ENCODE peak calls at places on chromosomes 6 and 20, in five cellular contexts. One of them, this sample, is unnamed.
A peak's percentile ranks its signal among the peaks of the same experiment; 100 is the strongest.

GRCh38 chr6:83867527-83868161 is 8.2 kb downstream of the CYB5R4 start:
- DNase-seq in activated CD4-positive, alpha-beta T cell treated with anti-CD3 and anti-CD28 coated beads, Interleukin-2, amount 10 ng/mL, durations not matched to agents 7 days and 5 days: no peak
- DNase-seq in activated T-cell treated with anti-CD3 and anti-CD28 coated beads, Interleukin-2, amount 50 U/mL, for 4 hours: no peak
- DNase-seq in AG20443: peak; percentile 69
- DNase-seq in pancreas: peak; percentile 36
- DNase-seq in this sample: peak; percentile 59

GRCh38 chr6:83403191-83403590 is 27.7 kb downstream of the ME1 start:
- DNase-seq in activated CD4-positive, alpha-beta T cell treated with anti-CD3 and anti-CD28 coated beads, Interleukin-2, amount 10 ng/mL, durations not matched to agents 7 days and 5 days: no peak
- DNase-seq in activated T-cell treated with anti-CD3 and anti-CD28 coated beads, Interleukin-2, amount 50 U/mL, for 4 hours: no peak
- DNase-seq in AG20443: no peak
- DNase-seq in pancreas: no peak
- DNase-seq in this sample: no peak

GRCh38 chr6:31901415-31901952 is 402 bp downstream of the ZBTB12 start:
- DNase-seq in activated CD4-positive, alpha-beta T cell treated with anti-CD3 and anti-CD28 coated beads, Interleukin-2, amount 10 ng/mL, durations not matched to agents 7 days and 5 days: peak; percentile 63
- DNase-seq in activated T-cell treated with anti-CD3 and anti-CD28 coated beads, Interleukin-2, amount 50 U/mL, for 4 hours: peak; percentile 71
- DNase-seq in AG20443: peak; percentile 75
- DNase-seq in pancreas: peak; percentile 74
- DNase-seq in this sample: peak; percentile 96

GRCh38 chr20:11675920-11676617 is 241.6 kb upstream of the BTBD3 start:
- DNase-seq in activated CD4-positive, alpha-beta T cell treated with anti-CD3 and anti-CD28 coated beads, Interleukin-2, amount 10 ng/mL, durations not matched to agents 7 days and 5 days: no peak
- DNase-seq in activated T-cell treated with anti-CD3 and anti-CD28 coated beads, Interleukin-2, amount 50 U/mL, for 4 hours: no peak
- DNase-seq in AG20443: peak; percentile 53
- DNase-seq in pancreas: no peak
- DNase-seq in this sample: no peak

GRCh38 chr6:134398453-134398852 is 80.5 kb upstream of the SGK1 start:
- DNase-seq in activated CD4-positive, alpha-beta T cell treated with anti-CD3 and anti-CD28 coated beads, Interleukin-2, amount 10 ng/mL, durations not matched to agents 7 days and 5 days: no peak
- DNase-seq in activated T-cell treated with anti-CD3 and anti-CD28 coated beads, Interleukin-2, amount 50 U/mL, for 4 hours: no peak
- DNase-seq in AG20443: no peak
- DNase-seq in pancreas: peak; percentile 28
- DNase-seq in this sample: no peak

GRCh38 chr20:50399917-50400704 is 110.1 kb upstream of the PTPN1 start:
- DNase-seq in activated CD4-positive, alpha-beta T cell treated with anti-CD3 and anti-CD28 coated beads, Interleukin-2, amount 10 ng/mL, durations not matched to agents 7 days and 5 days: no peak
- DNase-seq in activated T-cell treated with anti-CD3 and anti-CD28 coated beads, Interleukin-2, amount 50 U/mL, for 4 hours: no peak
- DNase-seq in AG20443: no peak
- DNase-seq in pancreas: no peak
- DNase-seq in this sample: no peak

GRCh38 chr20:34976286-34976685 is 20.6 kb downstream of the MYH7B start:
- DNase-seq in activated CD4-positive, alpha-beta T cell treated with anti-CD3 and anti-CD28 coated beads, Interleukin-2, amount 10 ng/mL, durations not matched to agents 7 days and 5 days: no peak
- DNase-seq in activated T-cell treated with anti-CD3 and anti-CD28 coated beads, Interleukin-2, amount 50 U/mL, for 4 hours: no peak
- DNase-seq in AG20443: no peak
- DNase-seq in pancreas: no peak
- DNase-seq in this sample: peak; percentile 39

GRCh38 chr20:53163486-53163885 is 191.3 kb downstream of the TSHZ2 start:
- DNase-seq in activated CD4-positive, alpha-beta T cell treated with anti-CD3 and anti-CD28 coated beads, Interleukin-2, amount 10 ng/mL, durations not matched to agents 7 days and 5 days: no peak
- DNase-seq in activated T-cell treated with anti-CD3 and anti-CD28 coated beads, Interleukin-2, amount 50 U/mL, for 4 hours: no peak
- DNase-seq in AG20443: peak; percentile 90
- DNase-seq in pancreas: no peak
- DNase-seq in this sample: no peak

GRCh38 chr20:11302436-11302835 is 615.3 kb upstream of the BTBD3 start:
- DNase-seq in activated CD4-positive, alpha-beta T cell treated with anti-CD3 and anti-CD28 coated beads, Interleukin-2, amount 10 ng/mL, durations not matched to agents 7 days and 5 days: no peak
- DNase-seq in activated T-cell treated with anti-CD3 and anti-CD28 coated beads, Interleukin-2, amount 50 U/mL, for 4 hours: no peak
- DNase-seq in AG20443: peak; percentile 59
- DNase-seq in pancreas: no peak
- DNase-seq in this sample: no peak

GRCh38 chr6:129583864-129584263 is 126.1 kb downstream of the ARHGAP18 start:
- DNase-seq in activated CD4-positive, alpha-beta T cell treated with anti-CD3 and anti-CD28 coated beads, Interleukin-2, amount 10 ng/mL, durations not matched to agents 7 days and 5 days: no peak
- DNase-seq in activated T-cell treated with anti-CD3 and anti-CD28 coated beads, Interleukin-2, amount 50 U/mL, for 4 hours: no peak
- DNase-seq in AG20443: no peak
- DNase-seq in pancreas: no peak
- DNase-seq in this sample: no peak

GRCh38 chr6:87789198-87789899 is 87.3 kb upstream of the AKIRIN2 start:
- DNase-seq in activated CD4-positive, alpha-beta T cell treated with anti-CD3 and anti-CD28 coated beads, Interleukin-2, amount 10 ng/mL, durations not matched to agents 7 days and 5 days: no peak
- DNase-seq in activated T-cell treated with anti-CD3 and anti-CD28 coated beads, Interleukin-2, amount 50 U/mL, for 4 hours: no peak
- DNase-seq in AG20443: peak; percentile 77
- DNase-seq in pancreas: no peak
- DNase-seq in this sample: peak; percentile 61

GRCh38 chr20:38337561-38338140 is 8.6 kb upstream of the LBP start:
- DNase-seq in activated CD4-positive, alpha-beta T cell treated with anti-CD3 and anti-CD28 coated beads, Interleukin-2, amount 10 ng/mL, durations not matched to agents 7 days and 5 days: peak; percentile 10
- DNase-seq in activated T-cell treated with anti-CD3 and anti-CD28 coated beads, Interleukin-2, amount 50 U/mL, for 4 hours: no peak
- DNase-seq in AG20443: no peak
- DNase-seq in pancreas: no peak
- DNase-seq in this sample: peak; percentile 66

GRCh38 chr6:125611573-125612399 is 137.6 kb upstream of the HEY2 start:
- DNase-seq in activated CD4-positive, alpha-beta T cell treated with anti-CD3 and anti-CD28 coated beads, Interleukin-2, amount 10 ng/mL, durations not matched to agents 7 days and 5 days: no peak
- DNase-seq in activated T-cell treated with anti-CD3 and anti-CD28 coated beads, Interleukin-2, amount 50 U/mL, for 4 hours: no peak
- DNase-seq in AG20443: peak; percentile 24
- DNase-seq in pancreas: peak; percentile 16
- DNase-seq in this sample: no peak

GRCh38 chr6:169097336-169098052 is 156.2 kb downstream of the THBS2 start:
- DNase-seq in activated CD4-positive, alpha-beta T cell treated with anti-CD3 and anti-CD28 coated beads, Interleukin-2, amount 10 ng/mL, durations not matched to agents 7 days and 5 days: no peak
- DNase-seq in activated T-cell treated with anti-CD3 and anti-CD28 coated beads, Interleukin-2, amount 50 U/mL, for 4 hours: no peak
- DNase-seq in AG20443: peak; percentile 74
- DNase-seq in pancreas: no peak
- DNase-seq in this sample: peak; percentile 97

GRCh38 chr20:58416832-58417231 is 27.8 kb downstream of the VAPB start:
- DNase-seq in activated CD4-positive, alpha-beta T cell treated with anti-CD3 and anti-CD28 coated beads, Interleukin-2, amount 10 ng/mL, durations not matched to agents 7 days and 5 days: peak; percentile 12
- DNase-seq in activated T-cell treated with anti-CD3 and anti-CD28 coated beads, Interleukin-2, amount 50 U/mL, for 4 hours: no peak
- DNase-seq in AG20443: no peak
- DNase-seq in pancreas: no peak
- DNase-seq in this sample: no peak

GRCh38 chr6:63352587-63353281 is 33.0 kb upstream of the LGSN start:
- DNase-seq in activated CD4-positive, alpha-beta T cell treated with anti-CD3 and anti-CD28 coated beads, Interleukin-2, amount 10 ng/mL, durations not matched to agents 7 days and 5 days: no peak
- DNase-seq in activated T-cell treated with anti-CD3 and anti-CD28 coated beads, Interleukin-2, amount 50 U/mL, for 4 hours: no peak
- DNase-seq in AG20443: peak; percentile 30
- DNase-seq in pancreas: peak; percentile 59
- DNase-seq in this sample: no peak

GRCh38 chr20:23255658-23256385 is 94.8 kb upstream of the NXT1 start:
- DNase-seq in activated CD4-positive, alpha-beta T cell treated with anti-CD3 and anti-CD28 coated beads, Interleukin-2, amount 10 ng/mL, durations not matched to agents 7 days and 5 days: no peak
- DNase-seq in activated T-cell treated with anti-CD3 and anti-CD28 coated beads, Interleukin-2, amount 50 U/mL, for 4 hours: no peak
- DNase-seq in AG20443: no peak
- DNase-seq in pancreas: no peak
- DNase-seq in this sample: no peak

GRCh38 chr6:98808522-98809210 is 25.7 kb upstream of the POU3F2 start:
- DNase-seq in activated CD4-positive, alpha-beta T cell treated with anti-CD3 and anti-CD28 coated beads, Interleukin-2, amount 10 ng/mL, durations not matched to agents 7 days and 5 days: no peak
- DNase-seq in activated T-cell treated with anti-CD3 and anti-CD28 coated beads, Interleukin-2, amount 50 U/mL, for 4 hours: no peak
- DNase-seq in AG20443: no peak
- DNase-seq in pancreas: no peak
- DNase-seq in this sample: peak; percentile 19

GRCh38 chr6:90295854-90296345 is 743 bp downstream of the BACH2 start:
- DNase-seq in activated CD4-positive, alpha-beta T cell treated with anti-CD3 and anti-CD28 coated beads, Interleukin-2, amount 10 ng/mL, durations not matched to agents 7 days and 5 days: peak; percentile 79
- DNase-seq in activated T-cell treated with anti-CD3 and anti-CD28 coated beads, Interleukin-2, amount 50 U/mL, for 4 hours: peak; percentile 58
- DNase-seq in AG20443: peak; percentile 70
- DNase-seq in pancreas: peak; percentile 71
- DNase-seq in this sample: peak; percentile 93

GRCh38 chr6:19805146-19805515 is 32.0 kb upstream of the ID4 start:
- DNase-seq in activated CD4-positive, alpha-beta T cell treated with anti-CD3 and anti-CD28 coated beads, Interleukin-2, amount 10 ng/mL, durations not matched to agents 7 days and 5 days: no peak
- DNase-seq in activated T-cell treated with anti-CD3 and anti-CD28 coated beads, Interleukin-2, amount 50 U/mL, for 4 hours: no peak
- DNase-seq in AG20443: no peak
- DNase-seq in pancreas: no peak
- DNase-seq in this sample: no peak

GRCh38 chr6:109977791-109978173 is 329 bp upstream of the GPR6 start:
- DNase-seq in activated CD4-positive, alpha-beta T cell treated with anti-CD3 and anti-CD28 coated beads, Interleukin-2, amount 10 ng/mL, durations not matched to agents 7 days and 5 days: no peak
- DNase-seq in activated T-cell treated with anti-CD3 and anti-CD28 coated beads, Interleukin-2, amount 50 U/mL, for 4 hours: no peak
- DNase-seq in AG20443: no peak
- DNase-seq in pancreas: no peak
- DNase-seq in this sample: no peak

GRCh38 chr6:83303426-83303825 is 110.3 kb downstream of the RWDD2A start:
- DNase-seq in activated CD4-positive, alpha-beta T cell treated with anti-CD3 and anti-CD28 coated beads, Interleukin-2, amount 10 ng/mL, durations not matched to agents 7 days and 5 days: no peak
- DNase-seq in activated T-cell treated with anti-CD3 and anti-CD28 coated beads, Interleukin-2, amount 50 U/mL, for 4 hours: no peak
- DNase-seq in AG20443: no peak
- DNase-seq in pancreas: no peak
- DNase-seq in this sample: no peak

GRCh38 chr6:139753198-139753861 is 378.9 kb upstream of the CITED2 start:
- DNase-seq in activated CD4-positive, alpha-beta T cell treated with anti-CD3 and anti-CD28 coated beads, Interleukin-2, amount 10 ng/mL, durations not matched to agents 7 days and 5 days: no peak
- DNase-seq in activated T-cell treated with anti-CD3 and anti-CD28 coated beads, Interleukin-2, amount 50 U/mL, for 4 hours: no peak
- DNase-seq in AG20443: peak; percentile 35
- DNase-seq in pancreas: no peak
- DNase-seq in this sample: no peak

GRCh38 chr6:130152908-130153510 is 69.7 kb downstream of the SAMD3 start:
- DNase-seq in activated CD4-positive, alpha-beta T cell treated with anti-CD3 and anti-CD28 coated beads, Interleukin-2, amount 10 ng/mL, durations not matched to agents 7 days and 5 days: no peak
- DNase-seq in activated T-cell treated with anti-CD3 and anti-CD28 coated beads, Interleukin-2, amount 50 U/mL, for 4 hours: no peak
- DNase-seq in AG20443: no peak
- DNase-seq in pancreas: no peak
- DNase-seq in this sample: no peak

This sample was measured in osteoblast.